ENCODE peak calls at places on chromosomes 1 and 21, in ten cellular contexts. H is LHCN-M2; T is NB4; Z is activated naive CD8-positive, alpha-beta T cell treated with anti-CD3 and anti-CD28 coated beads, Interleukin-2, amount 50 U/mL, for 24 hours; O is naive thymus-derived CD8-positive, alpha-beta T cell; W is psoas muscle; G is A673; E is A172; X is activated B cell treated with CpG ODN at 0.5 μM for 24 hours; S is cardiac fibroblast. A is an unnamed sample.
A peak's percentile ranks its signal among the peaks of the same experiment; 100 is the strongest.

GRCh38 chr1:48469616-48470500 is 2.1 kb downstream of the SPATA6 start:
- DNase-seq in H (peak; percentile 67), T (peak; percentile 60), Z (no peak), O (no peak), W (peak; percentile 72), G (peak; percentile 3), E (no peak), X (no peak), S (peak; percentile 84), A (no peak)

GRCh38 chr1:16250547-16251251 is 13.7 kb upstream of the CPLANE2 start:
- DNase-seq in H (peak; percentile 66), T (no peak), Z (no peak), O (no peak), W (no peak), G (no peak), E (no peak), X (no peak), S (peak; percentile 49), A (no peak)

GRCh38 chr1:24390924-24391782 is 22.4 kb downstream of the STPG1 start:
- DNase-seq in H (peak; percentile 72), T (peak; percentile 71), Z (peak; percentile 71), O (peak; percentile 74), W (peak; percentile 87), G (peak; percentile 85), E (peak; percentile 57), X (peak; percentile 55), S (peak; percentile 94), A (peak; percentile 76)

GRCh38 chr1:201487742-201488141 is 18.8 kb upstream of the PHLDA3 start:
- DNase-seq in H (no peak), T (no peak), Z (no peak), O (no peak), W (no peak), G (no peak), E (no peak), X (no peak), S (no peak), A (no peak)

GRCh38 chr1:47172782-47173181 is 17.1 kb downstream of the PDZK1IP1 start:
- DNase-seq in H (no peak), T (no peak), Z (no peak), O (no peak), W (no peak), G (no peak), E (no peak), X (no peak), S (no peak), A (no peak)

GRCh38 chr1:163178628-163179027 is 24.1 kb downstream of the RGS5 start:
- DNase-seq in H (no peak), T (peak; percentile 45), Z (no peak), O (no peak), W (no peak), G (peak; percentile 54), E (no peak), X (no peak), S (peak; percentile 67), A (no peak)

GRCh38 chr1:180982424-180982823 is 40.2 kb downstream of the STX6 start:
- DNase-seq in H (no peak), T (no peak), Z (no peak), O (no peak), W (no peak), G (no peak), E (no peak), X (no peak), S (no peak), A (no peak)

GRCh38 chr1:5828322-5828935 is 163.8 kb downstream of the NPHP4 start:
- DNase-seq in H (no peak), T (peak; percentile 18), Z (no peak), O (no peak), W (no peak), G (no peak), E (no peak), X (no peak), S (no peak), A (no peak)

GRCh38 chr1:204645251-204645650 is 40.3 kb downstream of the LRRN2 start:
- DNase-seq in H (no peak), T (no peak), Z (no peak), O (no peak), W (no peak), G (no peak), E (no peak), X (no peak), S (no peak), A (no peak)

GRCh38 chr1:154423303-154423987 is 18.3 kb downstream of the IL6R start:
- DNase-seq in H (no peak), T (no peak), Z (no peak), O (no peak), W (peak; percentile 31), G (peak; percentile 72), E (peak; percentile 83), X (no peak), S (peak; percentile 83), A (peak; percentile 73)

GRCh38 chr1:226549937-226550670 is 1.5 kb downstream of the STUM start:
- DNase-seq in H (no peak), T (peak; percentile 6), Z (peak; percentile 58), O (peak; percentile 41), W (peak; percentile 74), G (no peak), E (no peak), X (peak; percentile 26), S (no peak), A (no peak)

GRCh38 chr1:235781807-235782206 is 84.9 kb downstream of the LYST start:
- DNase-seq in H (no peak), T (no peak), Z (no peak), O (no peak), W (no peak), G (no peak), E (peak; percentile 19), X (no peak), S (peak; percentile 21), A (no peak)

GRCh38 chr1:237613984-237614383 is 276.7 kb downstream of the ZP4 start:
- DNase-seq in H (no peak), T (no peak), Z (no peak), O (no peak), W (no peak), G (no peak), E (no peak), X (no peak), S (no peak), A (no peak)

GRCh38 chr1:64884261-64885040 is 81.9 kb downstream of the JAK1 start:
- DNase-seq in H (no peak), T (no peak), Z (no peak), O (no peak), W (no peak), G (no peak), E (peak; percentile 28), X (no peak), S (peak; percentile 43), A (no peak)

GRCh38 chr21:41228492-41228891 is 60.5 kb downstream of the BACE2 start:
- DNase-seq in H (no peak), T (no peak), Z (no peak), O (no peak), W (no peak), G (no peak), E (no peak), X (no peak), S (no peak), A (no peak)

GRCh38 chr1:240691521-240692338 is 79.8 kb upstream of the GREM2 start:
- DNase-seq in H (peak; percentile 57), T (peak; percentile 11), Z (no peak), O (no peak), W (peak; percentile 77), G (peak; percentile 3), E (peak; percentile 67), X (no peak), S (peak; percentile 53), A (peak; percentile 57)

GRCh38 chr1:214018605-214019268 is 31.0 kb downstream of the PROX1 start:
- DNase-seq in H (no peak), T (no peak), Z (no peak), O (peak; percentile 5), W (no peak), G (no peak), E (no peak), X (no peak), S (no peak), A (no peak)

GRCh38 chr1:119015547-119015946 is 27.4 kb upstream of the TBX15 start:
- DNase-seq in H (no peak), T (no peak), Z (no peak), O (no peak), W (no peak), G (no peak), E (no peak), X (no peak), S (no peak), A (no peak)

GRCh38 chr1:246041360-246041759 is 465.7 kb downstream of the SMYD3 start:
- DNase-seq in H (no peak), T (no peak), Z (no peak), O (no peak), W (no peak), G (no peak), E (no peak), X (no peak), S (no peak), A (no peak)

A was measured in HT1080.